ENCODE peak calls at places on chromosomes 6 and 20, in five cellular contexts. I is HEK293T, N is K562, R is WTC11, V is HCT116. O is an unnamed sample.

GRCh38 chr20:10250902-10251301 is 32.3 kb downstream of the SNAP25 start:
- DNase-seq in I (no peak), R (no peak), V (no peak), N (no peak), O (no peak)

GRCh38 chr20:17650816-17651760 is 31.0 kb downstream of the RRBP1 start:
- DNase-seq in I (no peak), R (no peak), N (no peak), V (no peak), O (no peak)

GRCh38 chr6:134352786-134353480 is 35.0 kb upstream of the SGK1 start:
- DNase-seq in I (no peak), V (no peak), N (no peak), R (no peak), O (no peak)

GRCh38 chr6:138410048-138410735 is 6.2 kb downstream of the HEBP2 start:
- DNase-seq in R (no peak), V (no peak), I (no peak), N (no peak), O (peak; percentile 2)

GRCh38 chr20:50308513-50309279 is 118.1 kb downstream of the CEBPB start:
- DNase-seq in R (peak; percentile 45), I (no peak), V (peak; percentile 42), N (peak; percentile 61), O (no peak)

GRCh38 chr6:75204222-75204958 is 1.5 kb downstream of the COL12A1 start:
- DNase-seq in I (peak; percentile 73), R (peak; percentile 78), V (peak; percentile 86), N (peak; percentile 61), O (peak; percentile 75)

GRCh38 chr6:11824986-11825385 is 46.4 kb upstream of the ADTRP start:
- DNase-seq in R (no peak), V (no peak), I (no peak), N (no peak), O (no peak)

GRCh38 chr20:45934046-45934586 is 367 bp upstream of the PCIF1 start:
- DNase-seq in I (peak; percentile 54), R (peak; percentile 63), N (peak; percentile 53), V (peak; percentile 15), O (peak; percentile 57)

GRCh38 chr20:33518071-33518470 is 28.2 kb downstream of the CBFA2T2 start:
- DNase-seq in R (no peak), N (no peak), I (no peak), V (no peak), O (peak; percentile 25)

GRCh38 chr6:37615564-37616340 is 81.9 kb downstream of the MDGA1 start:
- DNase-seq in R (no peak), N (peak; percentile 61), V (peak; percentile 52), I (no peak), O (no peak)

GRCh38 chr20:3785240-3786125 is 1.1 kb downstream of the CENPB start:
- DNase-seq in R (peak; percentile 27), N (peak; percentile 45), V (no peak), I (no peak), O (no peak)

GRCh38 chr6:155380666-155381332 is 66.5 kb upstream of the TFB1M start:
- DNase-seq in V (no peak), R (no peak), N (no peak), I (no peak), O (no peak)

GRCh38 chr20:15708984-15709598 is 864.2 kb downstream of the KIF16B start:
- DNase-seq in I (peak; percentile 71), R (peak; percentile 91), N (peak; percentile 39), V (no peak), O (peak; percentile 34)

GRCh38 chr20:45087115-45087785 is 13.7 kb downstream of the KCNS1 start:
- DNase-seq in V (no peak), I (no peak), N (no peak), R (no peak), O (no peak)

GRCh38 chr20:10185741-10186558 is 32.7 kb upstream of the SNAP25 start:
- DNase-seq in V (no peak), I (no peak), N (no peak), R (no peak), O (no peak)

GRCh38 chr6:81750660-81751387 is 1.7 kb downstream of the TENT5A start:
- DNase-seq in R (no peak), I (peak; percentile 24), V (no peak), N (no peak), O (no peak)

GRCh38 chr6:101541873-101542272 is 148.4 kb downstream of the GRIK2 start:
- DNase-seq in N (no peak), V (no peak), I (no peak), R (no peak), O (no peak)

GRCh38 chr20:47610247-47610944 is 108.7 kb downstream of the NCOA3 start:
- DNase-seq in V (peak; percentile 71), R (no peak), I (no peak), N (peak; percentile 75), O (no peak)

GRCh38 chr6:131001113-131001776 is 61.8 kb downstream of the EPB41L2 start:
- DNase-seq in R (no peak), I (no peak), N (no peak), V (no peak), O (no peak)

GRCh38 chr6:39280247-39280731 is 33.9 kb downstream of the KCNK17 start:
- DNase-seq in N (peak; percentile 16), V (peak; percentile 69), I (no peak), R (no peak), O (no peak)

GRCh38 chr6:36692861-36693702 is 4.5 kb upstream of the RAB44 start:
- DNase-seq in V (no peak), N (no peak), R (no peak), I (no peak), O (no peak)

GRCh38 chr6:6942826-6943225 is 164.9 kb upstream of the RREB1 start:
- DNase-seq in R (no peak), V (no peak), N (no peak), I (no peak), O (no peak)

GRCh38 chr6:153143200-153143599 is 12.1 kb upstream of the RGS17 start:
- DNase-seq in V (no peak), N (no peak), R (no peak), I (no peak), O (no peak)

GRCh38 chr20:44540834-44541233 is 19.0 kb upstream of the SERINC3 start:
- DNase-seq in N (no peak), R (no peak), I (no peak), V (no peak), O (no peak)

GRCh38 chr6:12645941-12646340 is 70.6 kb upstream of the PHACTR1 start:
- DNase-seq in I (no peak), N (no peak), R (no peak), V (no peak), O (no peak)

GRCh38 chr6:144646066-144646800 is 361.1 kb downstream of the UTRN start:
- DNase-seq in I (no peak), R (no peak), N (no peak), V (no peak), O (no peak)

GRCh38 chr6:2857580-2858337 is 16.1 kb upstream of the SERPINB1 start:
- DNase-seq in V (peak; percentile 94), I (no peak), N (peak; percentile 96), R (no peak), O (no peak)

GRCh38 chr20:34713194-34713943 is 9.2 kb downstream of the TP53INP2 start:
- DNase-seq in N (peak; percentile 96), I (no peak), V (peak; percentile 67), R (no peak), O (no peak)

GRCh38 chr20:57397693-57398108 is 6.5 kb downstream of the RBM38 start:
- DNase-seq in I (no peak), R (no peak), V (no peak), N (no peak), O (no peak)

GRCh38 chr6:168155193-168155592 is 76.2 kb upstream of the FRMD1 start:
- DNase-seq in R (no peak), N (no peak), V (no peak), I (no peak), O (no peak)
- TF ChIP-seq SP1 in R (no peak), N (no peak), V (no peak), I (no peak), O (no peak)

GRCh38 chr6:158868122-158868480 is 48.9 kb upstream of the EZR start:
- DNase-seq in I (no peak), V (no peak), R (no peak), N (no peak), O (no peak)

GRCh38 chr6:158867381-158868121 is 48.4 kb upstream of the EZR start:
- DNase-seq in V (peak; percentile 85), N (no peak), R (no peak), I (no peak), O (no peak)

GRCh38 chr6:158870418-158870957 is 51.3 kb upstream of the EZR start:
- DNase-seq in I (no peak), N (no peak), V (no peak), R (no peak), O (no peak)

GRCh38 chr6:158869604-158870417 is 50.6 kb upstream of the EZR start:
- DNase-seq in V (peak; percentile 99), R (peak; percentile 95), N (peak; percentile 98), I (peak; percentile 99), O (peak; percentile 69)

DNA sequence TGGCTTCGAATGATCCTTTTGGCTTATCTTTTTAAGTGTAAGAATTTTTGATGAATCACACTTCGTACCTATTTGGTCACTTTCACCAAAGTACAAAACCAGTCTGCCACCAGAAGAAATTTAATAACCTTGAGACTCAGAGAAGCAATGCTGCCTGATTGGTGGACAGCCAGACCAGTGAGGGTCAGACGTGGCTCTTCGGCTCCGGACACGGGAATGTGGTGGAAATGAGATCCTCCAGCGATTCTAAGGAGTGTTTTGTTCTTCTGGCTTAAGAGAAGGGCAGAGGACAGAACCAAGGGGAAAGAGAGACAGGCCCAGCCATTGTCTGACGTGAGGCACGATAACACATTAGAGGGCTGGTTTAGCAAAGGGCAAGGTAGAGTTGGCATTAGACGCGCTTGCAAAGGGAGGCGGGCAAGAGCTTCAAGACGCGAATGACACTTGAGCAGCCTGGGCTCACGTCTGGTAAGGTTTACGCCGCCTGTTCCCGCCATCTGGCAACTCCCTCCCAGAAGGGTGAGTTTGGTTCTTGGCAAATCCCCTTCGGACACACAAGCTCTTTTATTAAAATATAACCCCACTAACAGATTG is 49.9 kb upstream of the EZR start:
- DNase-seq in V (peak; percentile 89), I (no peak), R (no peak), N (no peak), O (no peak)
- TF ChIP-seq SP1 in V (no peak), I (no peak), R (no peak), N (no peak), O (no peak)

DNA sequence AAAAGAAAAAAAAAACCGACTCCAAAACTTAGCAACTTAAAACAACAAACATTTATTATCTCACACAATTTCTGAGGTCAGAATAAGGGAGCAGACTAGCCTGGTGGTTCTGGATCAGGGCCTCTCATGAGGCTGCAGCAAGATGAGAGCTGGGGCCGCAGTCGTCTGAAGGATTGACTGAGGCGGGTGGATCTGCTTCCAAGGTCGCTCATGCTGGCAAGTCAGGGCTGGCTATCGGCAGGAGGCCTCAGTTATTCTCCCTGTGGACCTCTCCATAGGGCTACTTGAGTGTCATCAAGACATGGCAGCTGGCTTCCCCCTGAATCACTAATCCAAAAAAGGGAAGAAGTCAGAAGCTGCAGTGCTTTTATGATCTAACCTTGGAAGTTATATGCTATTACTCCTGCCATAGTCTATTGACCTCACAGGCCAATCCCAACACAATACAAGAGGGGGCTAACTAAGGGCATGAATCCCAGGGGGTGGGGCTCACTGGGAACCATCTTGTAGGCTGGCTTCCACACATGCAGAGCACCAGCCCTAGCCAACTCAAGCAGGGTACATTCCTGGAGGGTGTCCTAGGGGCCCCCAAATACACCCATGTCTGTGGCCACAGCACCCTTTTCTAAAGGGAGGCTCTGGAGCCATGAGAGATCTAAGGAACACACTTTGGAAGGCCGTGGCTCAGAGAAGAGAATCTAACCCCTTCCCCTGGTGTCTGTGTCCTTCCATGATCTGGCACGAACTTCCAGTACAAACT is 11.3 kb downstream of the EBF4 start:
- DNase-seq in R (no peak), I (no peak), V (no peak), N (no peak), O (no peak)
- TF ChIP-seq SP1 in R (no peak), I (no peak), V (no peak), N (no peak), O (no peak)

GRCh38 chr20:37282558-37282957 is 6.9 kb upstream of the MANBAL start:
- DNase-seq in R (no peak), V (no peak), I (no peak), N (peak; percentile 36), O (no peak)
- TF ChIP-seq SP1 in R (no peak), V (no peak), I (no peak), N (no peak), O (no peak)

O was measured in H1.